ENCODE peak calls at places on chromosomes 11 and 22, in seven cellular contexts. One of them, this sample, is unnamed.
A peak's percentile ranks its signal among the peaks of the same experiment; 100 is the strongest.

GRCh38 chr11:130318031-130318673 is 3.4 kb upstream of the ZBTB44 start:
- DNase-seq in Peyer's patch: no peak
- DNase-seq in colonic mucosa: no peak
- DNase-seq in left ventricle myocardium inferior: no peak
- DNase-seq in tibial nerve: no peak
- DNase-seq in DND-41: no peak
- DNase-seq in lower leg skin: no peak
- DNase-seq in this sample: no peak

GRCh38 chr11:90704510-90704909 is 481.7 kb upstream of the CHORDC1 start:
- DNase-seq in Peyer's patch: no peak
- DNase-seq in colonic mucosa: no peak
- DNase-seq in left ventricle myocardium inferior: no peak
- DNase-seq in tibial nerve: no peak
- DNase-seq in DND-41: no peak
- DNase-seq in lower leg skin: no peak
- DNase-seq in this sample: no peak

GRCh38 chr11:130769782-130770565 is 146.3 kb downstream of the SNX19 start:
- DNase-seq in Peyer's patch: no peak
- DNase-seq in colonic mucosa: no peak
- DNase-seq in left ventricle myocardium inferior: no peak
- DNase-seq in tibial nerve: no peak
- DNase-seq in DND-41: no peak
- DNase-seq in lower leg skin: no peak
- DNase-seq in this sample: no peak

GRCh38 chr11:13386567-13386966 is 76.5 kb downstream of the BTBD10 start:
- DNase-seq in Peyer's patch: peak; percentile 73
- DNase-seq in colonic mucosa: peak; percentile 73
- DNase-seq in left ventricle myocardium inferior: no peak
- DNase-seq in tibial nerve: no peak
- DNase-seq in DND-41: no peak
- DNase-seq in lower leg skin: no peak
- DNase-seq in this sample: no peak

GRCh38 chr22:39317084-39317755 is 2.2 kb downstream of the RPL3 start:
- DNase-seq in Peyer's patch: peak; percentile 74
- DNase-seq in colonic mucosa: no peak
- DNase-seq in left ventricle myocardium inferior: no peak
- DNase-seq in tibial nerve: no peak
- DNase-seq in DND-41: no peak
- DNase-seq in lower leg skin: no peak
- DNase-seq in this sample: no peak

GRCh38 chr11:128532016-128532570 is 55.3 kb downstream of the ETS1 start:
- DNase-seq in Peyer's patch: no peak
- DNase-seq in colonic mucosa: no peak
- DNase-seq in left ventricle myocardium inferior: no peak
- DNase-seq in tibial nerve: no peak
- DNase-seq in DND-41: no peak
- DNase-seq in lower leg skin: no peak
- DNase-seq in this sample: no peak

GRCh38 chr11:110184466-110184865 is 91.3 kb downstream of the ZC3H12C start:
- DNase-seq in Peyer's patch: no peak
- DNase-seq in colonic mucosa: no peak
- DNase-seq in left ventricle myocardium inferior: no peak
- DNase-seq in tibial nerve: no peak
- DNase-seq in DND-41: no peak
- DNase-seq in lower leg skin: no peak
- DNase-seq in this sample: no peak

GRCh38 chr11:77400775-77401469 is 73.0 kb downstream of the PAK1 start:
- DNase-seq in Peyer's patch: no peak
- DNase-seq in colonic mucosa: no peak
- DNase-seq in left ventricle myocardium inferior: no peak
- DNase-seq in tibial nerve: no peak
- DNase-seq in DND-41: no peak
- DNase-seq in lower leg skin: no peak
- DNase-seq in this sample: no peak

GRCh38 chr11:123197711-123198110 is 2.7 kb upstream of the CLMP start:
- DNase-seq in Peyer's patch: no peak
- DNase-seq in colonic mucosa: no peak
- DNase-seq in left ventricle myocardium inferior: no peak
- DNase-seq in tibial nerve: no peak
- DNase-seq in DND-41: no peak
- DNase-seq in lower leg skin: peak; percentile 43
- DNase-seq in this sample: peak; percentile 82

GRCh38 chr22:28943501-28943879 is 60.1 kb downstream of the ZNRF3 start:
- DNase-seq in Peyer's patch: no peak
- DNase-seq in colonic mucosa: no peak
- DNase-seq in left ventricle myocardium inferior: no peak
- DNase-seq in tibial nerve: peak; percentile 46
- DNase-seq in DND-41: no peak
- DNase-seq in lower leg skin: peak; percentile 72
- DNase-seq in this sample: no peak

DNA sequence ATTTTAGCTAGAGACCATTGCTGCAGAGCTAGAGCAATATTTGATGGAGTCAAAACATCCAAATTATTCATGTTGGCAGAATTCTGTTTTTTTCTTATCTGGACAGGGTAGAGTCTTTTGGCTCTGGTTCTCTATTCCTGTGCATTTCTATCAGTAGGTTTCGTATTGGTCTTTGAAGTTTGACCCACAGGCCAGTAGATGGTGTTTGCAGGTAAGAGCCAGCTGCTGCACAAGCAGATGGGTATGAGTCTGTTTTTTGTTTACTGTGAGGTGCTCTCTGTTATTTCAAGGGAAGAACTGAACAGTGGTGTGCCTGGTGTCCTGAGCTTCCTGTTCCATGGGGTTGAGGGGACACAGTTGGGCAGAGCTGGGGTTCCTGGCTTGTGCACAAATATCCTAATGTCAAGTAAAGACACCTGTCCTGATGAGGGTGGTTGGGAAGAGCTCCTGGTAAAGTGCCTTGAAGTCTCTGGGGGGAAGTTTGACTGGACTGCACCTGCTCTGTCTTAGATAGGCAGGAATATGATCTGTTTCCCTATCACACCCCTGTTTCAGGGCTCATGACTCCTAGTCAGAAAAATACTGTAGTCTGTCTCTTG is 34.0 kb upstream of the SLC22A25 start:
- DNase-seq in Peyer's patch: no peak
- DNase-seq in colonic mucosa: no peak
- DNase-seq in left ventricle myocardium inferior: no peak
- DNase-seq in tibial nerve: no peak
- DNase-seq in DND-41: no peak
- DNase-seq in lower leg skin: no peak
- DNase-seq in this sample: no peak
- TF ChIP-seq CTCF in Peyer's patch: no peak
- TF ChIP-seq CTCF in colonic mucosa: no peak
- TF ChIP-seq CTCF in left ventricle myocardium inferior: no peak
- TF ChIP-seq CTCF in tibial nerve: no peak
- TF ChIP-seq CTCF in DND-41: peak; percentile 35
- TF ChIP-seq CTCF in lower leg skin: no peak
- TF ChIP-seq CTCF in this sample: no peak

GRCh38 chr22:31229402-31230140 is 17.5 kb downstream of the LIMK2 start:
- DNase-seq in Peyer's patch: peak; percentile 76
- DNase-seq in colonic mucosa: peak; percentile 78
- DNase-seq in left ventricle myocardium inferior: peak; percentile 47
- DNase-seq in tibial nerve: no peak
- DNase-seq in DND-41: peak; percentile 26
- DNase-seq in lower leg skin: peak; percentile 88
- DNase-seq in this sample: peak; percentile 67
- H3K4me3 ChIP-seq in Peyer's patch: no peak overlapping the region
- H3K4me3 ChIP-seq in colonic mucosa: no peak overlapping the region
- H3K4me3 ChIP-seq in left ventricle myocardium inferior: peak overlapping the region; percentile 22
- H3K4me3 ChIP-seq in tibial nerve: no peak overlapping the region
- H3K4me3 ChIP-seq in DND-41: no peak overlapping the region
- H3K4me3 ChIP-seq in lower leg skin: no peak overlapping the region
- H3K4me3 ChIP-seq in this sample: no peak overlapping the region

GRCh38 chr11:69000831-69001245 is 12.2 kb downstream of the MRGPRF start:
- DNase-seq in Peyer's patch: peak; percentile 49
- DNase-seq in colonic mucosa: peak; percentile 30
- DNase-seq in left ventricle myocardium inferior: no peak
- DNase-seq in tibial nerve: peak; percentile 58
- DNase-seq in DND-41: no peak
- DNase-seq in lower leg skin: peak; percentile 90
- DNase-seq in this sample: peak; percentile 91
- TF ChIP-seq CTCF in Peyer's patch: no peak
- TF ChIP-seq CTCF in colonic mucosa: no peak
- TF ChIP-seq CTCF in left ventricle myocardium inferior: peak; percentile 51
- TF ChIP-seq CTCF in tibial nerve: peak; percentile 80
- TF ChIP-seq CTCF in DND-41: peak; percentile 30
- TF ChIP-seq CTCF in lower leg skin: no peak
- TF ChIP-seq CTCF in this sample: peak; percentile 81

DNA sequence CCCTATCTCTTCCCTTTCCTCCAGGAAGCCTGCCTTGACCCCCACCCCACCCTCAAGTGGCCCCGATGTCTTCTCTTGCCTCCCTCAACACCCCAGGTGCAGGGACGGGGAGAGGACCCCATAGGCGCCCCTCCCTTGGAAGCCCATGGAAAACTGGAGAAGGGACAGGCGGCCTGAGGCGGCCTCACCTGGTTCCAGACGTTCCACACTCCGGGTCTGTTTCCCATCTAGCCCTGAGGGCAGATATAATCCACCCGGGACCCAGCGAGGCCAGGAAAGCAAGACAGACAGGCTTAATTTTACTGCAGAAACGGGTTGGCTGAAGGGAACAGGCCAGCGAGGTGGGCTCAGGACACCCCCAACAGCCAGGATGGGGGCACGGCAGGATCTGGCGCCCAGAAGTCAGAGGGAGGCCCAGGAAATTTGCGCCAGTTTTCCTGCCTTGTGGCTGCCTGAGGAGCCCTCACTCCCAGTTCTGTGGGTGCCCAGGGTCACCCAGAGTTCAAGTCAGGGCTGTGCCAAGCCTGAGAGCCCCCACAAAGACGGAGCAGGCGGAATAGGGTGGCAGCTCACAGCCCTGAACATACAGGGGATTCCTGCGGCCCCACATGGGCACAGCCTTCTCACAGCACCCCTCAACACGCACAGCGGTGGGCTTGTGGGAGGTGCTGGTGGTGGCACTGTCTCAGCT is 3.0 kb upstream of the SIGIRR start:
- DNase-seq in Peyer's patch: peak; percentile 44
- DNase-seq in colonic mucosa: no peak
- DNase-seq in left ventricle myocardium inferior: no peak
- DNase-seq in tibial nerve: no peak
- DNase-seq in DND-41: no peak
- DNase-seq in lower leg skin: no peak
- DNase-seq in this sample: no peak
- H3K4me3 ChIP-seq in Peyer's patch: peak overlapping the region; percentile 70
- H3K4me3 ChIP-seq in colonic mucosa: peak overlapping the region; percentile 70
- H3K4me3 ChIP-seq in left ventricle myocardium inferior: peak overlapping the region; percentile 68
- H3K4me3 ChIP-seq in tibial nerve: no peak overlapping the region
- H3K4me3 ChIP-seq in DND-41: no peak overlapping the region
- H3K4me3 ChIP-seq in lower leg skin: no peak overlapping the region
- H3K4me3 ChIP-seq in this sample: no peak overlapping the region

GRCh38 chr22:20060700-20061480 is 19.2 kb upstream of the DGCR8 start:
- DNase-seq in Peyer's patch: no peak
- DNase-seq in colonic mucosa: no peak
- DNase-seq in left ventricle myocardium inferior: no peak
- DNase-seq in tibial nerve: no peak
- DNase-seq in DND-41: no peak
- DNase-seq in lower leg skin: no peak
- DNase-seq in this sample: no peak
- TF ChIP-seq CTCF in Peyer's patch: no peak
- TF ChIP-seq CTCF in colonic mucosa: no peak
- TF ChIP-seq CTCF in left ventricle myocardium inferior: peak; percentile 2
- TF ChIP-seq CTCF in tibial nerve: no peak
- TF ChIP-seq CTCF in DND-41: peak; percentile 44
- TF ChIP-seq CTCF in lower leg skin: no peak
- TF ChIP-seq CTCF in this sample: no peak

GRCh38 chr22:42419328-42419881 is 12.8 kb downstream of the NFAM1 start:
- DNase-seq in Peyer's patch: peak; percentile 61
- DNase-seq in colonic mucosa: no peak
- DNase-seq in left ventricle myocardium inferior: no peak
- DNase-seq in tibial nerve: no peak
- DNase-seq in DND-41: no peak
- DNase-seq in lower leg skin: no peak
- DNase-seq in this sample: no peak
- H3K4me3 ChIP-seq in Peyer's patch: peak overlapping the region; percentile 24
- H3K4me3 ChIP-seq in colonic mucosa: no peak overlapping the region
- H3K4me3 ChIP-seq in left ventricle myocardium inferior: no peak overlapping the region
- H3K4me3 ChIP-seq in tibial nerve: no peak overlapping the region
- H3K4me3 ChIP-seq in DND-41: no peak overlapping the region
- H3K4me3 ChIP-seq in lower leg skin: no peak overlapping the region
- H3K4me3 ChIP-seq in this sample: no peak overlapping the region

DNA sequence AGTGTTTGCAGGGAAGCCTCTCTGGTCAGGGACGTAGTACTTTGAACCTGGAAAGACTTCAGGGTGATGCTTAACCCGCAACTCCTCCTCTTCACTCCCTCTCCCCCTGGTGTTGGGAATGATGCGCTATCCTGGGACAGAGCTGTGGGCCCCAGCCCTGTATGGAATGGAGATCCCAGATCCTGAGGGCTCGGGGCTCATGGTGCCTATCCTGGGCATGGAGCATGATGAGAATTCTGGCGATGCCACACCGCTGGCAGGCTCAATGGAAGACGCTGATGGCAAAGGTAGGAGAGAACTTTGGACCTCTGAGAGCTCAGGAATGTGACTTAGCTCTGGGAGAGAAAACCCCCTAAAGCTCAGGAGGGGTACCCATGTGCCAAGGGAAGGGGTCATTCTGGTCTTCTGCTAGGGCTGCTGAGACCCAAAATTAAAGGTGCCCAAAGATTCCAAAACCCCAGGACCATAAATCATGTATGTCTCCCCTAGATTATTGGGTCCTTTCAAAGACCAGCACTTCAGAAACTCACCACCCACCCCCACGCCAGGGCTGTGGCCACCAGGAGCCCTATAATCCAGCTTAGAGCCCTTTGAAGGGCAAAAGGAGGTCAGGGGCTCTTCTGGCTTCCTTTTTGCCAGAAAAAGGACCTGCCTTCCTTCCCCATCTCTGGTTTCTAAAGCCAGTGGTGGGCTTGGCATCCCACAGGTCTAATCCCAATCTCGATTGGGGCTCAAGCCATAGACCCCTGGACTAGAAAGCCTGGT is 52.5 kb downstream of the BTG4 start:
- DNase-seq in Peyer's patch: no peak
- DNase-seq in colonic mucosa: no peak
- DNase-seq in left ventricle myocardium inferior: no peak
- DNase-seq in tibial nerve: no peak
- DNase-seq in DND-41: no peak
- DNase-seq in lower leg skin: peak; percentile 67
- DNase-seq in this sample: no peak
- TF ChIP-seq CTCF in Peyer's patch: no peak
- TF ChIP-seq CTCF in colonic mucosa: no peak
- TF ChIP-seq CTCF in left ventricle myocardium inferior: no peak
- TF ChIP-seq CTCF in tibial nerve: no peak
- TF ChIP-seq CTCF in DND-41: no peak
- TF ChIP-seq CTCF in lower leg skin: no peak
- TF ChIP-seq CTCF in this sample: peak; percentile 20

This sample was measured in fibroblast of the aortic adventitia.